ENCODE peak calls at places on chromosomes 4 and X, in ten cellular contexts. S is neural progenitor cell, M is mesothelial cell of epicardium, H is heart right ventricle, Z is HL-60, K is uterus, A is AG04449, L is activated B cell treated with CpG ODN at 0.5 μM for 24 hours, P is fibroblast of pulmonary artery, Q is lower leg skin. V is an unnamed sample.

GRCh38 chrX:119622356-119623232 is 16.4 kb upstream of the NKRF start:
- DNase-seq in A (no peak), S (no peak), M (no peak), Q (no peak), H (peak), Z (no peak), K (no peak), P (peak), L (no peak), V (no peak)

GRCh38 chr4:27245216-27245615 is 384.6 kb downstream of the STIM2 start:
- DNase-seq in Z (no peak), S (no peak), A (no peak), Q (no peak), K (no peak), M (no peak), H (no peak), P (no peak), L (no peak), V (no peak)

GRCh38 chrX:111095974-111096870 is at the start of gene PAK3:
- DNase-seq in K (peak), P (peak), H (peak), L (no peak), Q (no peak), Z (no peak), A (no peak), S (peak), M (peak), V (peak)

GRCh38 chrX:13270360-13270759 is 49.5 kb downstream of the ATXN3L start:
- DNase-seq in K (no peak), A (no peak), L (no peak), P (no peak), Z (no peak), Q (no peak), H (no peak), M (no peak), S (no peak), V (no peak)

GRCh38 chrX:107880054-107880610 is 54.5 kb downstream of the MID2 start:
- DNase-seq in M (no peak), H (no peak), A (no peak), P (no peak), S (no peak), Z (no peak), L (no peak), K (no peak), Q (no peak), V (no peak)

GRCh38 chrX:20412871-20413486 is 146.3 kb upstream of the RPS6KA3 start:
- DNase-seq in Z (peak), K (no peak), H (peak), P (no peak), M (no peak), Q (no peak), A (no peak), L (peak), S (no peak), V (no peak)

GRCh38 chr4:100208964-100209363 is 18.7 kb upstream of the DDIT4L start:
- DNase-seq in L (no peak), Q (no peak), S (no peak), M (no peak), Z (no peak), A (no peak), K (no peak), H (no peak), P (no peak), V (no peak)

GRCh38 chrX:133353233-133353632 is 62.1 kb downstream of the GPC4 start:
- DNase-seq in P (no peak), H (no peak), Z (no peak), M (no peak), L (no peak), K (no peak), A (no peak), Q (no peak), S (no peak), V (no peak)

GRCh38 chr4:168769416-168769815 is 240.6 kb downstream of the CBR4 start:
- DNase-seq in L (no peak), P (peak), H (no peak), Z (no peak), A (peak), S (no peak), K (no peak), Q (no peak), M (no peak), V (no peak)

GRCh38 chr4:173185832-173186545 is 17.4 kb downstream of the GALNT7 start:
- DNase-seq in K (no peak), P (peak), S (no peak), Q (no peak), Z (no peak), H (no peak), A (no peak), L (no peak), M (no peak), V (no peak)

GRCh38 chr4:76476606-76477005 is 41.6 kb downstream of the SHROOM3 start:
- DNase-seq in L (no peak), M (no peak), P (no peak), S (no peak), A (no peak), Q (no peak), K (no peak), Z (no peak), H (no peak), V (no peak)

GRCh38 chr4:138401330-138401729 is 159.2 kb upstream of the SLC7A11 start:
- DNase-seq in Q (no peak), H (peak), S (no peak), Z (no peak), L (no peak), A (no peak), M (no peak), P (no peak), K (peak), V (no peak)

GRCh38 chr4:57187241-57187640 is 77.1 kb upstream of the IGFBP7 start:
- DNase-seq in K (no peak), M (no peak), H (no peak), Z (no peak), P (no peak), A (no peak), Q (no peak), L (no peak), S (no peak), V (no peak)

GRCh38 chr4:123042095-123042494 is 119.7 kb upstream of the NUDT6 start:
- DNase-seq in H (no peak), S (no peak), K (no peak), M (no peak), Q (no peak), A (no peak), Z (no peak), P (no peak), L (no peak), V (no peak)

GRCh38 chrX:22627576-22627975 is 354.9 kb downstream of the CBLL2 start:
- DNase-seq in A (no peak), M (no peak), Z (no peak), S (no peak), P (no peak), Q (no peak), K (no peak), H (no peak), L (no peak), V (no peak)

GRCh38 chr4:55125087-55125721 is at the start of gene KDR:
- DNase-seq in Q (peak), S (peak), A (no peak), H (peak), K (peak), Z (no peak), L (no peak), M (peak), P (peak), V (peak)

GRCh38 chr4:86092684-86093083 is 267.2 kb downstream of the MAPK10 start:
- DNase-seq in Z (no peak), H (no peak), Q (no peak), L (no peak), A (peak), P (peak), M (no peak), S (no peak), K (no peak), V (no peak)

GRCh38 chr4:5365071-5366008 is 314.1 kb downstream of the STK32B start:
- DNase-seq in Q (peak), S (no peak), M (no peak), Z (no peak), A (peak), P (peak), L (no peak), K (no peak), H (no peak), V (no peak)

GRCh38 chrX:23365541-23365940 is 30.9 kb downstream of the PTCHD1 start:
- DNase-seq in P (no peak), A (no peak), H (no peak), Z (no peak), Q (no peak), S (no peak), K (no peak), M (no peak), L (no peak), V (no peak)

GRCh38 chrX:15382809-15383208 is 1.4 kb downstream of the VEGFD start:
- DNase-seq in A (no peak), L (no peak), H (no peak), Z (no peak), K (no peak), P (no peak), S (peak), Q (no peak), M (no peak), V (no peak)

GRCh38 chrX:83008415-83008814 is 499.7 kb upstream of the POU3F4 start:
- DNase-seq in S (no peak), Q (no peak), A (no peak), P (peak), L (no peak), H (no peak), Z (no peak), M (no peak), K (no peak), V (no peak)
- TF ChIP-seq CTCF in S (peak), Q (no peak), A (no peak), P (peak), L (no peak), H (peak), Z (no peak), M (peak), K (no peak), V (peak)

GRCh38 chr4:104451573-104451972 is 43.1 kb downstream of the CXXC4 start:
- DNase-seq in L (no peak), Q (no peak), M (no peak), S (peak), H (no peak), Z (no peak), A (no peak), K (no peak), P (peak), V (no peak)
- TF ChIP-seq CTCF in L (no peak), Q (no peak), M (no peak), S (peak), H (peak), Z (no peak), A (no peak), K (no peak), P (peak), V (peak)

GRCh38 chrX:50068293-50068568 is 132.6 kb downstream of the AKAP4 start:
- DNase-seq in M (no peak), Z (no peak), P (no peak), S (no peak), H (no peak), L (no peak), A (no peak), K (no peak), Q (no peak), V (no peak)

GRCh38 chrX:50071507-50071906 is 129.3 kb downstream of the AKAP4 start:
- DNase-seq in M (no peak), H (no peak), L (no peak), Q (no peak), A (no peak), S (no peak), P (no peak), K (no peak), Z (no peak), V (no peak)

GRCh38 chrX:50068893-50069292 is 131.9 kb downstream of the AKAP4 start:
- DNase-seq in K (no peak), Q (no peak), S (no peak), Z (no peak), M (no peak), P (no peak), H (no peak), A (no peak), L (no peak), V (no peak)

GRCh38 chrX:50066318-50066937 is 134.4 kb downstream of the AKAP4 start:
- DNase-seq in S (no peak), M (no peak), Q (no peak), A (no peak), Z (no peak), K (no peak), L (no peak), P (no peak), H (no peak), V (no peak)

DNA sequence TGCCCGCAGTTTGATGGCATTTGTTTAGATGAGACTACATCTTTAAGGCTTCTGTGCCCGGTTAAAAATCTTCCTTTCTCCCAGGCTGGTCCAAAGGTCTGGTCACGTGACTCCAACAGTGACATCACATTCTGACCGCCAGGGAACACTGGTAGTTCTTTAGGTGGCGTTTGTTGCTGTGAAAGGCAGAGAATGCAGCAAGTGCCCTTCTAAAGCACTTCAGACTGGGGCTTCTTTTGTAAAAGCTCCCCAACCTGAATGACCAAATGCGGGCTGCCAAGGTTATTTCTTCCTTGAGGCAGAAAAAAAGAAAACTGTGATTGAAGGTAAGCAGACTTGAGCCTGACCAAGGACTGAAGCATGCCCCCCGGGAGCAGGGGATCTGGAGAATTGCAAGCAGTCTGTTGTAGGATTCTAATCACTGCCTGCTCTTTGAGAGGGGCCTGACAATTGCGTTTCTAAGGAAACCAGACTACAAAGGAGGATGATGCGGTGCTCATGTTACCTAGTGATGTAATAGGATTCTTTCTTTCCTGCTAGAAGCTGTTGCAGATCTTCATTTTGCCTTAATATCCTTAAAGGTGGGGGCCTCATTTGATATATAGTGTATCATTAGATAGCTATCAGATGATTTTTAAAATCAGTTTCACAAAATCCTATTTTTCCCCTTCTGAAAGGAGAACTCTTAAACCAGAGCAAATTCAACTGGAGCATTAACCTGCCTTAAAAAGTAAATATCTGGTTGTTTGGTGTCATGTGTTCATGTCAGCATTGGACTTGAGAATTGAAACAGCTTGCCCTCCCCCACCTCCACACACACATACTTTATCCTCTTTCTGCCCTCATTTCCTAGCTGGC is 133.1 kb downstream of the AKAP4 start:
- DNase-seq in S (peak), M (peak), P (peak), Q (no peak), A (no peak), Z (no peak), L (no peak), H (no peak), K (no peak), V (peak)
- TF ChIP-seq CTCF in S (peak), M (no peak), P (no peak), Q (no peak), A (no peak), Z (no peak), L (no peak), H (no peak), K (no peak), V (peak)

GRCh38 chrX:130055103-130055502 is 55.2 kb downstream of the ELF4 start:
- DNase-seq in Z (no peak), K (no peak), M (no peak), A (peak), Q (no peak), P (peak), S (no peak), L (no peak), H (no peak), V (no peak)
- TF ChIP-seq CTCF in Z (no peak), K (no peak), M (no peak), A (peak), Q (no peak), P (no peak), S (no peak), L (no peak), H (no peak), V (no peak)

GRCh38 chrX:43953218-43953617 is 20.0 kb downstream of the NDP start:
- DNase-seq in Z (no peak), L (no peak), P (no peak), A (no peak), S (no peak), K (no peak), H (no peak), Q (no peak), M (no peak), V (no peak)

GRCh38 chrX:43949669-43950068 is 23.5 kb downstream of the NDP start:
- DNase-seq in P (no peak), A (no peak), S (peak), Z (no peak), Q (no peak), L (no peak), K (no peak), H (no peak), M (peak), V (peak)
- TF ChIP-seq CTCF in P (peak), A (peak), S (peak), Z (no peak), Q (no peak), L (no peak), K (peak), H (no peak), M (peak), V (peak)

GRCh38 chr4:52172166-52172565 is 121.1 kb downstream of the SPATA18 start:
- DNase-seq in Z (peak), M (no peak), A (no peak), L (no peak), P (peak), Q (no peak), K (no peak), S (peak), H (no peak), V (no peak)
- TF ChIP-seq CTCF in Z (no peak), M (no peak), A (no peak), L (no peak), P (peak), Q (no peak), K (no peak), S (peak), H (peak), V (peak)

GRCh38 chr4:2280531-2281300 is 18.8 kb upstream of the MXD4 start:
- DNase-seq in Z (peak), K (no peak), M (no peak), Q (no peak), H (no peak), S (no peak), P (no peak), A (no peak), L (no peak), V (no peak)
- TF ChIP-seq CTCF in Z (no peak), K (no peak), M (no peak), Q (no peak), H (no peak), S (no peak), P (no peak), A (no peak), L (no peak), V (no peak)

DNA sequence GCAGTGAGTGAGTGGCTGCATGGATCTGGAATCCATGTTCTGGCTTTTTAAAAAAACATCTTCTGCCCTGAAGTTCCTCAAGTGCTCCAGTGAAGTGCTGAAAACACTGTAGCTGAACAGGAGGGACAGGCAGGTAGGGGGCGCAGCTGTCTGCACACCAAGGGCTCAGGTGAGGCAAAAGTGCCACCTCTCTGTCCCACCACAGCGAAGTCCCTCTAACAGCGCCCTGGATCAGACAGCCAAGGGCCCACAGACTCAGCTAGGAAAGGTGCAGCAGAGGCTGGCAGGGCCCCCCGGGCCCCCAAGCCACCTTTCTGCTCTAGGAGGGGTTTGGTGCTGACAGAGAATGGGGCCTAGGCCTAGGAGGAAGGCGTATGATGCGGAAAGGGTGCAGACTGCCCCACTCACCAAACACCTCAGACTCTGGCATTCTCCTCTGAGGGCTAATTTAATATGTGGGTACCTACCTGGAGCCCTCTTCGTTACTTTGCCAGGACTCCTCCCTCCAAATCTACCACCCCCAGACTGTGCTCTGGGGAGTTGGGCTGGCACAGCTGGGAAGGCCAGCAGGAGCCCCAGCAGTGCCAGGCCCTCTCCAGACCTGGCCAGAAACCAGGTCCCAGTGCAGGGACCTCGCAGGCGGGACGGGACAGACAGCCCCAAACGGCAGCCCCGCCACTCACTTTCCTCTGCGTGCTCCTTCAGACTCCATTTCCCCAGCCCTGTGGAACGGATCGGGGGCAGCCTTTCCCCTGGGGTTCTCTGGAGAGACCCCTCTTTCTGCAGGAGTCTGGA is 73.7 kb downstream of the ENPP6 start:
- DNase-seq in Z (no peak), L (no peak), M (no peak), Q (peak), P (no peak), K (no peak), H (no peak), S (no peak), A (no peak), V (no peak)
- TF ChIP-seq CTCF in Z (no peak), L (no peak), M (no peak), Q (no peak), P (no peak), K (no peak), H (no peak), S (peak), A (no peak), V (peak)

DNA sequence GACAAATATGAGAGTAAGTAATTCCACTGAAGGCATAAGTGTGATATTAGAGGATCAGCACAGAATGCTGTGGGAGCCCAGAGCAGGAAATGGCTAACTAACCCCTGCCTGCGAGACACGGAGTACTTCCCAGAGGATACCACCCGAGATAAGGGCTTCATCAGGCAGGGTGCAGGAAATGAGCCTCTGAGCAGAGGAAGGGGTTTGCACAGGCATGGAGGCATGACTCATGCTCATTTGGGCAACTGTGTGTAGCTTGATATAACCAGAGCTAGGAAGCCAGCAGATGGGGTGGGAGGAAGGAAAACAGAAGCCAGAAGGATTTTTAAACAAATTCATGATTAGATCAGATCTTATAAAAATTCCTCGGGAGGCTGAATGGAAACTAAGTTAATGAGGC is 70.0 kb upstream of the TSPAN5 start:
- DNase-seq in H (peak), P (peak), M (no peak), S (no peak), Q (no peak), A (no peak), L (no peak), Z (no peak), K (no peak), V (no peak)
- TF ChIP-seq CTCF in H (no peak), P (peak), M (no peak), S (no peak), Q (no peak), A (no peak), L (no peak), Z (no peak), K (no peak), V (no peak)

V was measured in progenitor cell of endocrine pancreas.